ENCODE peak calls at places on chromosomes 4 and X, in seven cellular contexts. W is GM23338, S is PC-3, Q is suprapubic skin, H is left ventricle myocardium inferior, M is Caco-2, Y is NB4. V is an unnamed sample.

GRCh38 chrX:36867143-36867542 is 141.0 kb upstream of the FAM47C start:
- DNase-seq in W (peak), S (peak), Q (no peak), H (no peak), M (no peak), Y (peak), V (peak)

GRCh38 chr4:128461300-128462103 is 173.9 kb upstream of the PGRMC2 start:
- DNase-seq in W (no peak), S (peak), Q (no peak), H (no peak), M (no peak), Y (peak), V (peak)

GRCh38 chr4:4866833-4867744 is 7.6 kb downstream of the MSX1 start:
- DNase-seq in W (peak), S (no peak), Q (no peak), H (no peak), M (no peak), Y (peak), V (no peak)

GRCh38 chr4:121728066-121728465 is 31.3 kb upstream of the ANXA5 start:
- DNase-seq in W (no peak), S (peak), Q (no peak), H (no peak), M (no peak), Y (no peak), V (peak)

GRCh38 chrX:80648023-80648422 is 161.7 kb downstream of the BRWD3 start:
- DNase-seq in W (peak), S (peak), Q (no peak), H (no peak), M (no peak), Y (peak), V (peak)

GRCh38 chr4:120105472-120105871 is 38.8 kb upstream of the MAD2L1 start:
- DNase-seq in W (no peak), S (no peak), Q (no peak), H (no peak), M (no peak), Y (no peak), V (no peak)

GRCh38 chr4:37767546-37767945 is 58.9 kb upstream of the PGM2 start:
- DNase-seq in W (no peak), S (no peak), Q (peak), H (peak), M (no peak), Y (peak), V (peak)

GRCh38 chr4:188722911-188723310 is 583.7 kb downstream of the TRIML1 start:
- DNase-seq in W (no peak), S (no peak), Q (no peak), H (no peak), M (no peak), Y (no peak), V (no peak)

GRCh38 chrX:120468071-120468470 is 1.0 kb downstream of the LAMP2 start:
- DNase-seq in W (no peak), S (no peak), Q (no peak), H (no peak), M (no peak), Y (peak), V (no peak)

GRCh38 chr4:164210377-164210776 is 543.6 kb upstream of the SMIM31 start:
- DNase-seq in W (no peak), S (peak), Q (no peak), H (no peak), M (no peak), Y (no peak), V (no peak)

GRCh38 chr4:29704059-29704458 is 1016.1 kb upstream of the PCDH7 start:
- DNase-seq in W (no peak), S (no peak), Q (no peak), H (no peak), M (no peak), Y (no peak), V (no peak)

GRCh38 chr4:82753238-82753637 is 45.4 kb downstream of the SCD5 start:
- DNase-seq in W (no peak), S (no peak), Q (no peak), H (no peak), M (no peak), Y (no peak), V (peak)

GRCh38 chr4:68466185-68466584 is 18.9 kb downstream of the TMPRSS11E start:
- DNase-seq in W (no peak), S (peak), Q (no peak), H (no peak), M (no peak), Y (no peak), V (peak)

GRCh38 chr4:25948051-25948450 is 34.0 kb downstream of the SMIM20 start:
- DNase-seq in W (no peak), S (no peak), Q (no peak), H (no peak), M (no peak), Y (no peak), V (no peak)

GRCh38 chrX:2679534-2680485 is 11.3 kb upstream of the CD99 start:
- DNase-seq in W (no peak), S (no peak), Q (no peak), H (no peak), M (no peak), Y (no peak), V (peak)

GRCh38 chr4:20359692-20360091 is 108.0 kb downstream of the SLIT2 start:
- DNase-seq in W (no peak), S (no peak), Q (no peak), H (no peak), M (no peak), Y (peak), V (no peak)

GRCh38 chr4:114286275-114286674 is 306.8 kb upstream of the ARSJ start:
- DNase-seq in W (no peak), S (no peak), Q (no peak), H (no peak), M (no peak), Y (no peak), V (no peak)

GRCh38 chr4:16794816-16795445 is 103.5 kb downstream of the LDB2 start:
- DNase-seq in W (peak), S (peak), Q (peak), H (peak), M (peak), Y (peak), V (peak)

GRCh38 chr4:907103-907400 is 25.1 kb downstream of the GAK start:
- DNase-seq in W (no peak), S (no peak), Q (no peak), H (no peak), M (no peak), Y (no peak), V (no peak)

GRCh38 chrX:13868481-13869040 is 51.7 kb upstream of the GPM6B start:
- DNase-seq in W (no peak), S (peak), Q (no peak), H (no peak), M (no peak), Y (no peak), V (peak)

GRCh38 chrX:25721564-25721963 is 416.6 kb upstream of the MAGEB18 start:
- DNase-seq in W (peak), S (peak), Q (no peak), H (no peak), M (no peak), Y (peak), V (peak)

GRCh38 chr4:89216422-89216821 is 91.2 kb downstream of the GPRIN3 start:
- DNase-seq in W (no peak), S (no peak), Q (no peak), H (no peak), M (no peak), Y (no peak), V (no peak)

GRCh38 chrX:2451456-2452316 is 49.1 kb downstream of the DHRSX start:
- DNase-seq in W (peak), S (no peak), Q (no peak), H (no peak), M (peak), Y (peak), V (no peak)

GRCh38 chrX:73850124-73851013 is 287.4 kb downstream of the CHIC1 start:
- DNase-seq in W (peak), S (peak), Q (no peak), H (no peak), M (no peak), Y (peak), V (peak)

GRCh38 chr4:156686120-156686519 is 285.5 kb downstream of the PDGFC start:
- DNase-seq in W (no peak), S (no peak), Q (no peak), H (no peak), M (no peak), Y (no peak), V (no peak)

GRCh38 chr4:52954771-52955170 is 92.7 kb downstream of the RASL11B start:
- DNase-seq in W (no peak), S (no peak), Q (no peak), H (no peak), M (peak), Y (no peak), V (no peak)

GRCh38 chrX:102627640-102628039 is 23.6 kb upstream of the GPRASP1 start:
- DNase-seq in W (no peak), S (no peak), Q (no peak), H (no peak), M (no peak), Y (peak), V (no peak)

GRCh38 chr4:145921231-145921630 is 17.4 kb downstream of the ZNF827 start:
- DNase-seq in W (no peak), S (no peak), Q (no peak), H (no peak), M (no peak), Y (no peak), V (no peak)

GRCh38 chr4:185534850-185535761 is at the start of gene PDLIM3:
- DNase-seq in W (peak), S (no peak), Q (peak), H (peak), M (peak), Y (no peak), V (no peak)

GRCh38 chrX:17361620-17362019 is 13.4 kb upstream of the NHS start:
- DNase-seq in W (peak), S (peak), Q (no peak), H (no peak), M (peak), Y (peak), V (no peak)

GRCh38 chrX:43813898-43814297 is 68.4 kb downstream of the MAOB start:
- DNase-seq in W (peak), S (peak), Q (no peak), H (no peak), M (no peak), Y (peak), V (peak)

GRCh38 chrX:24759786-24760185 is 66.1 kb downstream of the POLA1 start:
- DNase-seq in W (no peak), S (no peak), Q (no peak), H (no peak), M (no peak), Y (no peak), V (no peak)

GRCh38 chrX:31209005-31209612 is 137.3 kb upstream of the FTHL17 start:
- DNase-seq in W (no peak), S (no peak), Q (no peak), H (no peak), M (peak), Y (no peak), V (peak)

GRCh38 chr4:174474457-174475075 is 47.7 kb downstream of the HPGD start:
- DNase-seq in W (peak), S (no peak), Q (no peak), H (no peak), M (peak), Y (no peak), V (peak)

GRCh38 chrX:137051978-137052640 is 18.3 kb upstream of the GPR101 start:
- DNase-seq in W (peak), S (peak), Q (peak), H (peak), M (peak), Y (peak), V (peak)

GRCh38 chr4:121217385-121217784 is 53.3 kb upstream of the TNIP3 start:
- DNase-seq in W (no peak), S (no peak), Q (no peak), H (no peak), M (no peak), Y (peak), V (no peak)

GRCh38 chr4:96352051-96352517 is 512.2 kb downstream of the PDHA2 start:
- DNase-seq in W (peak), S (peak), Q (no peak), H (no peak), M (no peak), Y (peak), V (peak)

GRCh38 chr4:66000500-66001117 is 330.3 kb upstream of the EPHA5 start:
- DNase-seq in W (no peak), S (peak), Q (no peak), H (no peak), M (no peak), Y (no peak), V (no peak)

GRCh38 chr4:122577808-122578781 is 42.8 kb downstream of the IL21 start:
- DNase-seq in W (peak), S (peak), Q (no peak), H (no peak), M (peak), Y (peak), V (peak)

GRCh38 chr4:83276299-83277040 is 8.1 kb downstream of the COQ2 start:
- DNase-seq in W (no peak), S (no peak), Q (no peak), H (no peak), M (no peak), Y (no peak), V (no peak)

GRCh38 chr4:100311181-100311580 is 120.9 kb upstream of the DDIT4L start:
- DNase-seq in W (peak), S (peak), Q (no peak), H (no peak), M (no peak), Y (peak), V (peak)
- TF ChIP-seq CTCF in W (no peak), S (peak), Q (no peak), H (no peak), M (peak), Y (no peak), V (no peak)

GRCh38 chr4:8586671-8587468 is 5.7 kb upstream of the CPZ start:
- DNase-seq in W (no peak), S (peak), Q (peak), H (no peak), M (peak), Y (no peak), V (no peak)
- TF ChIP-seq CTCF in W (peak), S (peak), Q (no peak), H (no peak), M (no peak), Y (peak), V (peak)

DNA sequence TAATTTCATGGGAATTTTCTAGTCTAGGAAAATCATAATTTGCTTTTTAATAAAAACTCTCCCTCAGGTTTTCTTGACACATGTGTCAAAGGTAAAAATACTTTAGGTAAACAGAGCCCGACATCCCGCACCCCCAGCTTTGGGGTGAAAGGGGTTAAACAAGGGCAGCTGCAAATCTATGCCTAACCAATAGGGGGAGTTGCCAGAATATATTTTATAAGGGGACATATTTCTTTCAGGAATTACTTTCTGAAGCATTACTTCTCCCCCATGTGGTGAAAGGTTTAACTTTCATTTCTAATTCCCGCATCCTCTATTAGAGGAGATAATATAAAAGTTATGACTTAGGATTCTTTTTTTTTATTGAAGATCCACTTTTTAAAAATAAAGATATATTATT is 53.9 kb upstream of the HEPH start:
- DNase-seq in W (peak), S (peak), Q (no peak), H (no peak), M (no peak), Y (peak), V (peak)
- TF ChIP-seq CTCF in W (peak), S (peak), Q (no peak), H (peak), M (peak), Y (peak), V (peak)

GRCh38 chr4:2299794-2300193 is 37.9 kb upstream of the MXD4 start:
- DNase-seq in W (no peak), S (no peak), Q (no peak), H (no peak), M (no peak), Y (no peak), V (no peak)
- TF ChIP-seq CTCF in W (no peak), S (no peak), Q (no peak), H (no peak), M (no peak), Y (no peak), V (no peak)

DNA sequence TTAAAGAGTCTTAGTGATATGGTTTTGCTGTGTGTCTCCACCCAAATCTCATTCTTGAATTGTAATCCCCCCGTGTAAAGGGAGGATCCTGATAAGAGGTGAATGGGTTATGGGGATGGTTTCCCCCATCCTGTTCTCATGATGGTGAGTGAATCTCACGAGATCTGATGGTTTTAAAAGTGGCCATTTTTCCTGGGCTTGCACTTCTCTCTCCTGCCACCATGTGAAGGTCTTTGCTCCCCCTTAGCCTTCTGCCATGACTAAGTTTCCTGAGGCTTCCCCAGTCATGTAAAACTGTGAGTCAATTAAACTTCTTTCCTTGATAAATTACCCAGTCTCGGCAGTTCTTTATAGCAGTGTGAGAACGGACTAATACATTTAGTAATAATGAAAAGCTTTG is 46.9 kb downstream of the ANTXR2 start:
- DNase-seq in W (peak), S (peak), Q (no peak), H (no peak), M (no peak), Y (peak), V (no peak)
- TF ChIP-seq CTCF in W (peak), S (no peak), Q (no peak), H (no peak), M (no peak), Y (no peak), V (no peak)

GRCh38 chr4:45437381-45437780 is 686.5 kb downstream of the GABRG1 start:
- DNase-seq in W (no peak), S (no peak), Q (no peak), H (no peak), M (no peak), Y (no peak), V (peak)

GRCh38 chr4:45438047-45438446 is 685.8 kb downstream of the GABRG1 start:
- DNase-seq in W (no peak), S (no peak), Q (no peak), H (no peak), M (no peak), Y (no peak), V (peak)

GRCh38 chr4:45442466-45442865 is 681.4 kb downstream of the GABRG1 start:
- DNase-seq in W (peak), S (peak), Q (no peak), H (no peak), M (no peak), Y (peak), V (peak)
- TF ChIP-seq CTCF in W (peak), S (peak), Q (no peak), H (peak), M (peak), Y (peak), V (peak)

GRCh38 chr4:42391356-42391675 is 6.0 kb upstream of the SHISA3 start:
- DNase-seq in W (no peak), S (no peak), Q (no peak), H (no peak), M (no peak), Y (no peak), V (no peak)
- TF ChIP-seq CTCF in W (no peak), S (no peak), Q (no peak), H (no peak), M (no peak), Y (no peak), V (no peak)

GRCh38 chrX:108584617-108585211 is 145.1 kb downstream of the COL4A5 start:
- DNase-seq in W (peak), S (peak), Q (no peak), H (no peak), M (no peak), Y (peak), V (peak)
- TF ChIP-seq CTCF in W (peak), S (peak), Q (no peak), H (peak), M (no peak), Y (peak), V (peak)

GRCh38 chr4:151015458-151016344 is 617 bp upstream of the LRBA start:
- DNase-seq in W (peak), S (peak), Q (peak), H (peak), M (peak), Y (peak), V (peak)
- TF ChIP-seq CTCF in W (no peak), S (no peak), Q (no peak), H (no peak), M (no peak), Y (no peak), V (no peak)

GRCh38 chr4:86910820-86911684 is 18.8 kb upstream of the C4orf36 start:
- DNase-seq in W (no peak), S (no peak), Q (no peak), H (no peak), M (no peak), Y (no peak), V (no peak)

GRCh38 chr4:86909540-86909939 is 17.3 kb upstream of the C4orf36 start:
- DNase-seq in W (no peak), S (no peak), Q (no peak), H (no peak), M (no peak), Y (no peak), V (no peak)

GRCh38 chr4:86909945-86910344 is 17.7 kb upstream of the C4orf36 start:
- DNase-seq in W (no peak), S (no peak), Q (no peak), H (no peak), M (no peak), Y (no peak), V (no peak)

DNA sequence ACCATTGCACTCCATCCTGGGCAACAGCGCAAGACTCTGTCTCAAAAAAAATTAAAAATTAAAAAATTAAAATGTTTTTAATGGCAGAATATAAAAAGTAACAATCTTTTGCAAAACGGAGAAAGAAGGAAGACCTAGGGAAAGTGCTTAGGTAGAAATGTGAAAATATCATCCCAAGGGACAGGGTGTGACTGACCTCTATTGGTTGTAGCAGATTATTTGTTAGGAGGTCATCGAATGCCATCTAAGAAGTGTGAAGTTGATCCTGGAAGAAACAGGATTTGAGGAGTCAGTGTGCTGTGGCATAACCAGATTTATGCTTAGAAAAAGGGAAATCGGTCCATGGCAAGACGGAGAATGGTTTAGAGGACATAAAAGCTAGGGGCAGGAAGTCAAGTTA is 18.1 kb upstream of the C4orf36 start:
- DNase-seq in W (no peak), S (peak), Q (no peak), H (no peak), M (no peak), Y (no peak), V (no peak)
- TF ChIP-seq CTCF in W (peak), S (peak), Q (no peak), H (no peak), M (no peak), Y (no peak), V (no peak)